ENCODE peak calls at places on chromosomes 5 and 9, in eight cellular contexts. H is GM13977, A is spleen, B is substantia nigra, D is heart left ventricle, R is HFFc6, M is left cardiac atrium, P is globus pallidus. W is an unnamed sample.

GRCh38 chr9:91786132-91786896 is 163.7 kb downstream of the ROR2 start:
- DNase-seq in D (no peak), P (no peak), A (no peak), H (no peak), M (no peak), B (no peak), R (no peak), W (no peak)

GRCh38 chr9:120289091-120289490 is 290.9 kb downstream of the CDK5RAP2 start:
- DNase-seq in H (no peak), R (no peak), D (no peak), A (no peak), B (no peak), M (no peak), P (no peak), W (no peak)

GRCh38 chr9:116741106-116741740 is 54.1 kb downstream of the TRIM32 start:
- DNase-seq in D (no peak), A (no peak), R (no peak), H (no peak), M (no peak), P (no peak), B (no peak), W (no peak)

GRCh38 chr9:21385131-21385665 is at the start of gene IFNA2:
- DNase-seq in R (no peak), H (no peak), D (no peak), P (no peak), M (no peak), A (no peak), B (no peak), W (no peak)

GRCh38 chr5:173423452-173424117 is 95.4 kb upstream of the STC2 start:
- DNase-seq in P (no peak), A (no peak), H (no peak), D (peak; percentile 37), B (no peak), R (no peak), M (no peak), W (no peak)

GRCh38 chr9:137195525-137196220 is 4.9 kb downstream of the TPRN start:
- DNase-seq in M (no peak), H (no peak), A (no peak), R (no peak), D (no peak), P (no peak), B (no peak), W (no peak)

GRCh38 chr5:95957804-95958203 is 3.8 kb downstream of the ELL2 start:
- DNase-seq in D (no peak), A (no peak), H (no peak), B (no peak), P (no peak), R (no peak), M (no peak), W (no peak)

GRCh38 chr5:151219789-151220188 is 4.1 kb downstream of the CCDC69 start:
- DNase-seq in M (no peak), D (no peak), R (no peak), B (no peak), H (no peak), P (no peak), A (no peak), W (no peak)

GRCh38 chr5:82147860-82148573 is 130.1 kb downstream of the RPS23 start:
- DNase-seq in H (no peak), D (no peak), A (no peak), R (peak; percentile 4), B (no peak), M (no peak), P (no peak), W (no peak)

GRCh38 chr9:85158512-85158911 is 489.0 kb downstream of the NTRK2 start:
- DNase-seq in H (no peak), A (no peak), B (no peak), M (no peak), P (no peak), D (no peak), R (no peak), W (no peak)

GRCh38 chr5:83895860-83896259 is 175.2 kb upstream of the HAPLN1 start:
- DNase-seq in D (no peak), P (no peak), B (no peak), R (no peak), A (no peak), M (no peak), H (no peak), W (no peak)

GRCh38 chr5:73274870-73275756 is 102.1 kb downstream of the TMEM174 start:
- DNase-seq in D (no peak), M (peak; percentile 29), B (peak; percentile 71), P (peak; percentile 87), R (no peak), H (no peak), A (no peak), W (no peak)

GRCh38 chr9:5608298-5609254 is 20.3 kb upstream of the RIC1 start:
- DNase-seq in D (no peak), M (no peak), B (no peak), H (no peak), P (no peak), R (no peak), A (no peak), W (peak; percentile 45)

GRCh38 chr5:87829214-87829551 is 416.5 kb upstream of the CCNH start:
- DNase-seq in M (peak; percentile 69), B (peak; percentile 5), A (no peak), H (no peak), R (no peak), D (peak; percentile 68), P (no peak), W (no peak)

GRCh38 chr9:12511726-12512125 is 181.5 kb upstream of the TYRP1 start:
- DNase-seq in D (no peak), R (no peak), B (no peak), H (no peak), A (no peak), P (no peak), M (no peak), W (no peak)

GRCh38 chr5:31054436-31054835 is 139.1 kb upstream of the CDH6 start:
- DNase-seq in M (no peak), D (no peak), A (no peak), H (no peak), B (no peak), P (no peak), R (no peak), W (no peak)

GRCh38 chr5:6856658-6857057 is 143.4 kb downstream of the TENT4A start:
- DNase-seq in B (no peak), M (no peak), H (no peak), A (no peak), R (no peak), D (no peak), P (no peak), W (no peak)

GRCh38 chr9:93668261-93668871 is 92.0 kb downstream of the PHF2 start:
- DNase-seq in P (no peak), R (no peak), M (peak; percentile 18), H (no peak), A (peak; percentile 72), D (no peak), B (no peak), W (no peak)

GRCh38 chr5:149641000-149641576 is 59.8 kb downstream of the ARHGEF37 start:
- DNase-seq in B (no peak), D (peak; percentile 60), A (no peak), P (no peak), H (no peak), M (no peak), R (no peak), W (no peak)

GRCh38 chr5:76762484-76762883 is 46.6 kb downstream of the F2R start:
- DNase-seq in A (no peak), H (no peak), R (no peak), P (no peak), M (no peak), D (no peak), B (no peak), W (no peak)

GRCh38 chr5:142014911-142015584 is 2.2 kb upstream of the GNPDA1 start:
- DNase-seq in R (peak; percentile 61), D (no peak), M (no peak), H (peak; percentile 69), A (no peak), B (no peak), P (peak; percentile 54), W (peak; percentile 89)

GRCh38 chr5:87069974-87070608 is 197.6 kb upstream of the RASA1 start:
- DNase-seq in R (peak; percentile 68), B (peak; percentile 9), A (no peak), M (peak; percentile 28), H (peak; percentile 31), D (peak; percentile 33), P (peak; percentile 53), W (peak; percentile 88)

GRCh38 chr9:89317282-89317681 is 1.0 kb upstream of the SECISBP2 start:
- DNase-seq in R (no peak), P (no peak), B (no peak), A (no peak), M (no peak), D (no peak), H (no peak), W (no peak)

GRCh38 chr5:87562068-87562467 is 149.3 kb upstream of the CCNH start:
- DNase-seq in B (no peak), P (no peak), A (no peak), H (no peak), R (no peak), D (no peak), M (no peak), W (no peak)

GRCh38 chr5:56330167-56330566 is 97.0 kb upstream of the ANKRD55 start:
- DNase-seq in D (no peak), M (no peak), B (no peak), R (no peak), A (no peak), H (no peak), P (peak; percentile 38), W (peak; percentile 20)

GRCh38 chr5:151078490-151079262 is 2.2 kb downstream of the TNIP1 start:
- DNase-seq in P (no peak), A (peak; percentile 90), B (no peak), H (peak; percentile 82), R (no peak), D (peak; percentile 63), M (no peak), W (no peak)

GRCh38 chr9:113361304-113362018 is 12.1 kb downstream of the BSPRY start:
- DNase-seq in P (no peak), A (no peak), M (no peak), D (no peak), B (no peak), H (no peak), R (no peak), W (no peak)

GRCh38 chr9:125376261-125377226 is 114.9 kb downstream of the GAPVD1 start:
- DNase-seq in D (no peak), R (no peak), B (no peak), H (no peak), P (no peak), A (no peak), M (peak; percentile 14), W (no peak)

GRCh38 chr5:128673411-128673957 is 135.4 kb upstream of the FBN2 start:
- DNase-seq in R (no peak), B (no peak), A (no peak), M (no peak), D (no peak), P (no peak), H (no peak), W (no peak)

GRCh38 chr9:38008168-38009034 is 60.6 kb downstream of the SHB start:
- DNase-seq in M (peak; percentile 70), D (no peak), B (peak; percentile 26), P (no peak), A (no peak), H (peak; percentile 63), R (peak; percentile 92), W (no peak)

GRCh38 chr9:134496413-134497282 is 145.0 kb upstream of the COL5A1 start:
- DNase-seq in A (peak; percentile 59), M (no peak), P (no peak), H (no peak), B (no peak), D (no peak), R (peak; percentile 63), W (no peak)

W was measured in MM.1S.